ENCODE peak calls at places on chromosomes 2 and 18, in eight cellular contexts. F is IMR-90, P is AG04450, A is upper lobe of right lung, E is MM.1S, S is stomach, Z is lower lobe of right lung, M is psoas muscle. U is an unnamed sample.

GRCh38 chr2:48504647-48505327 is 25.2 kb upstream of the STON1 start:
- DNase-seq in F (peak; percentile 75), P (peak; percentile 26), A (no peak), E (no peak), S (no peak), Z (no peak), M (no peak), U (no peak)

GRCh38 chr2:147631294-147631693 is 213.5 kb upstream of the ACVR2A start:
- DNase-seq in F (no peak), P (no peak), A (no peak), E (no peak), S (no peak), Z (no peak), M (no peak), U (no peak)

GRCh38 chr2:215718890-215719289 is 283.0 kb upstream of the FN1 start:
- DNase-seq in F (no peak), P (no peak), A (no peak), E (no peak), S (no peak), Z (no peak), M (no peak), U (no peak)

GRCh38 chr2:216700088-216700567 is 4.8 kb upstream of the IGFBP5 start:
- DNase-seq in F (no peak), P (no peak), A (no peak), E (no peak), S (no peak), Z (no peak), M (no peak), U (no peak)

GRCh38 chr2:156708051-156708450 is 271.9 kb downstream of the GPD2 start:
- DNase-seq in F (no peak), P (no peak), A (no peak), E (no peak), S (no peak), Z (no peak), M (no peak), U (peak; percentile 10)

GRCh38 chr2:62920070-62920469 is 130.6 kb upstream of the OTX1 start:
- DNase-seq in F (peak; percentile 39), P (no peak), A (no peak), E (no peak), S (no peak), Z (no peak), M (no peak), U (no peak)

GRCh38 chr2:118095610-118096009 is 7.3 kb downstream of the INSIG2 start:
- DNase-seq in F (no peak), P (no peak), A (no peak), E (no peak), S (no peak), Z (no peak), M (no peak), U (no peak)

GRCh38 chr2:42404666-42405065 is 43.6 kb upstream of the COX7A2L start:
- DNase-seq in F (no peak), P (no peak), A (no peak), E (no peak), S (no peak), Z (no peak), M (no peak), U (no peak)

GRCh38 chr2:36800381-36800780 is 103.9 kb downstream of the VIT start:
- DNase-seq in F (no peak), P (no peak), A (no peak), E (no peak), S (no peak), Z (no peak), M (no peak), U (no peak)

GRCh38 chr2:127706215-127706990 is 5.1 kb downstream of the SFT2D3 start:
- DNase-seq in F (no peak), P (no peak), A (no peak), E (no peak), S (no peak), Z (no peak), M (no peak), U (no peak)

DNA sequence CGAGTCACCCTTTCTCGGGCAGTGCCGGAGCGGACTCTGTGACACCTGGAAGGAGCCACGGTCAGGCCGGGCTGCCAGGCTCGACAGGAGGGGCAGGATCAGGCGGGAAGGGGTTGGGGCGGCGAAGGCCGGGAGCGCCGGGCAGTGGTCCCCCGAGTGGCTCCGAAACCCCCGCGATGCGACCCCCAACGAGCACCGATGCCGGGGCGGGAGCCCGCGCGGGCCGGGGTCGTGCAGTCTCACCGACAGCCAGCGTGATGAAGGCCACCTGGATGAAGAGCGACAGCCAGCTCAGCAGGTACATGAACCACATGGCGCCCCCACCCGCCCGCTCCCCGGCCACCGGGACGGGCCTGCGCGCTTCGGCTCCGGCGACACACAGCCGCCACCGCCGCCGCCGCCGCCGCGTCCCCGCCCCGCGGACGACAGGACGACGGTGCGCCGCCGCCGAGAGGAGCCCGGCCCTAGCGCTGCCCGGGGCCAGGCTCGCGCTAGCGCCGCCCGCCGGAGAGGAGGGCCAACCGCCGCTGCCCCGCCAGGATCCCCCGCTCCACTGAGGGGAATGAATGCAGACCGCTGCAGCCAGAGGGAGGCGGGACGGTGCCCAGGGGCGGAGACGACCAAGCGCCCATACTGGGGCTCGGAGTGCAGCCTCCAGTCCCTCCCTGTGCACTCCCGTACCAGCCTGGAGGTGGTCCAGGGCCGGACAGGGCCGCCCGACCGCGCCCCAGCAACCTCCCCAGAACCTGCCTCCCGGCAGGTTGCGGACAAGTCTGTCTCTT is at the start of gene TEX261:
- DNase-seq in F (peak; percentile 71), P (peak; percentile 43), A (peak; percentile 96), E (peak; percentile 92), S (peak; percentile 92), Z (peak; percentile 94), M (peak; percentile 95), U (peak; percentile 24)
- H3K27ac ChIP-seq in F (peak within 1 kb of the TSS; percentile 49), P (no peak within 1 kb of the TSS), A (peak within 1 kb of the TSS; percentile 88), E (peak within 1 kb of the TSS; percentile 35), S (peak within 1 kb of the TSS; percentile 80), Z (peak within 1 kb of the TSS; percentile 88), M (peak within 1 kb of the TSS; percentile 81), U (no peak within 1 kb of the TSS)

GRCh38 chr18:61572871-61573270 is 239.6 kb downstream of the CDH20 start:
- DNase-seq in F (peak; percentile 58), P (peak; percentile 16), A (no peak), E (no peak), S (no peak), Z (no peak), M (no peak), U (no peak)

GRCh38 chr18:61575419-61575818 is 242.2 kb downstream of the CDH20 start:
- DNase-seq in F (no peak), P (no peak), A (no peak), E (no peak), S (no peak), Z (no peak), M (no peak), U (no peak)

GRCh38 chr18:61574665-61575064 is 241.4 kb downstream of the CDH20 start:
- DNase-seq in F (peak; percentile 28), P (no peak), A (no peak), E (no peak), S (no peak), Z (no peak), M (no peak), U (no peak)

GRCh38 chr18:61569176-61569892 is 236.1 kb downstream of the CDH20 start:
- DNase-seq in F (peak; percentile 80), P (peak; percentile 71), A (no peak), E (no peak), S (no peak), Z (no peak), M (no peak), U (peak; percentile 40)

DNA sequence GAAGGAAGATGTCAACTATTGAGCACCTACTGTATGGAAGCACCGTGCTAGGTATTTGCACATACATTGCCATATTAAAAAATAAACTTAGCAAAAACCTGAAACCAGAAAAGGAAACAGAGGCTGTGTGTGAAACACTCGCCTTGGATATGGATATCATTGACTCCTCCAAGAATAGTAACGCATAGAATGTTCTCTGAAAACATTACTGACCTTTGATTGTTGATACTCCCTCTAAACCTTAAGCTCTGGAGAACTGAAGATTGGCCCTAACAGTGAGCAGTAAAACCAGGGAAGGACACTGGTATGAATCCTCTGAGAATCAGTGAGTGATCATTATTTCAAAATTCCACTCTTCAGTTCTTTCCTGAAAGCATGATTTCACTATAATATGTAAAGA is 236.8 kb downstream of the CDH20 start:
- DNase-seq in F (no peak), P (no peak), A (no peak), E (no peak), S (no peak), Z (no peak), M (no peak), U (no peak)
- H3K27ac ChIP-seq in F (peak overlapping the region; percentile 89), P (peak overlapping the region; percentile 86), A (no peak overlapping the region), E (no peak overlapping the region), S (no peak overlapping the region), Z (no peak overlapping the region), M (no peak overlapping the region), U (peak overlapping the region; percentile 65)

GRCh38 chr18:8949206-8949605 is 153.3 kb upstream of the NDUFV2 start:
- DNase-seq in F (peak; percentile 48), P (no peak), A (no peak), E (no peak), S (no peak), Z (no peak), M (no peak), U (no peak)
- H3K27ac ChIP-seq in F (peak overlapping the region; percentile 95), P (peak overlapping the region; percentile 97), A (no peak overlapping the region), E (no peak overlapping the region), S (no peak overlapping the region), Z (no peak overlapping the region), M (no peak overlapping the region), U (peak overlapping the region; percentile 77)

GRCh38 chr2:226798422-226799210 is 1.0 kb downstream of the IRS1 start:
- DNase-seq in F (peak; percentile 55), P (no peak), A (peak; percentile 77), E (peak; percentile 53), S (peak; percentile 46), Z (peak; percentile 62), M (peak; percentile 78), U (no peak)

GRCh38 chr2:226800941-226801784 is 1.5 kb upstream of the IRS1 start:
- DNase-seq in F (peak; percentile 79), P (no peak), A (peak; percentile 92), E (peak; percentile 89), S (peak; percentile 88), Z (peak; percentile 84), M (peak; percentile 78), U (no peak)

GRCh38 chr2:226799976-226800940 is 638 bp upstream of the IRS1 start:
- DNase-seq in F (peak; percentile 23), P (no peak), A (no peak), E (peak; percentile 19), S (peak; percentile 32), Z (peak; percentile 57), M (no peak), U (no peak)

GRCh38 chr2:226797989-226798421 is 1.6 kb downstream of the IRS1 start:
- DNase-seq in F (peak; percentile 56), P (no peak), A (peak; percentile 62), E (no peak), S (peak; percentile 27), Z (peak; percentile 45), M (peak; percentile 55), U (no peak)

DNA sequence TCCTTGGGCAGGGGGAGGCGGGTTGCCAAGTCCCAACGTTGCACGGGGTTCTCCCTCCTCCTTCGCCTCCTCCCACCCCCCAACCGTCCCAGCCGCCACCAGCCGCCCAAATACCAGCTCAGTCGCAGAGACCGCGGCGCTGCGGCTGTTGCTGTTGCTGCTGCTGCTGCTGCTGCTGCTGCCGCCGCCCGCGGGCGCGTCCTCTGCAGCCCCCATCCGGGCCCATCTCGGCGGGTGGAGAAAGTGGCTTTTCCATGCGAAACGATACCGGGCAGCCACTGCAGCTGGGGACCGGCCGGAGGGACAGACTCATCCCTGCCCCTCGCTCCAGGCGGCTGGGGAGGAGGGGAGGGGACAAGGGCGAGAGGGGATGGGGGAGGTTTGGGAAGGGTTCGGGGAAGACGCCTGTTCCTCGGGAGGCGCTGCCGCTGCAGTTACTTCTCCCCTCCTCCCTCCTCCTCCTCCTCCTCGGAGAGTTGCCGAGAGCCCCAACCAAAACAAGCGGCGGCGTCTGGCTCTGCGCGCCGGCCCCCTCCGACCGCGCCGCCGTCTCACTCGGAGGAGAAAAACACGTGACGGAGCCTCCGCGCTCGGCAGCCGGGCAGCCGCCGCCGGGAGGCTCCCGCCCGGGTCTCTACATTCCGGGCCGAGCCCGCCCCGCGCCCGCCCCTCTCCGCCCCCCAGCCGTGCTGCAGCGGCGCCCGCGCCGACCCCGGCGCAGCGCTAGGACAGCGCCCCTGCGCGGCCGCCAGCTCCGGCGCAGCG is at the start of gene IRS1:
- DNase-seq in F (peak; percentile 79), P (no peak), A (peak; percentile 86), E (peak; percentile 86), S (peak; percentile 75), Z (peak; percentile 73), M (peak; percentile 87), U (no peak)
- H3K27ac ChIP-seq in F (peak within 1 kb of the TSS; percentile 97), P (peak within 1 kb of the TSS; percentile 89), A (peak within 1 kb of the TSS; percentile 77), E (peak within 1 kb of the TSS; percentile 76), S (peak within 1 kb of the TSS; percentile 93), Z (peak within 1 kb of the TSS; percentile 76), M (peak within 1 kb of the TSS; percentile 99), U (peak within 1 kb of the TSS; percentile 96)